ENCODE peak calls at places on chromosomes 3 and 15, in nine cellular contexts. One of them, this sample, is unnamed.

GRCh38 chr15:58438956-58439355 is 7.2 kb downstream of the LIPC start:
- DNase-seq in RWPE1: peak
- DNase-seq in AG10803: peak
- DNase-seq in activated naive CD4-positive, alpha-beta T cell treated with Interleukin-2 at 50 U/mL for 16 hours: peak
- DNase-seq in activated CD4-positive, alpha-beta T cell treated with anti-CD3 and anti-CD28 coated beads, Interleukin-2, amount 10 ng/mL, durations not matched to agents 7 days and 5 days: peak
- DNase-seq in T-helper 9 cell: no peak
- DNase-seq in AG08395: peak
- DNase-seq in caudate nucleus: no peak
- DNase-seq in EL: peak
- DNase-seq in this sample: peak

GRCh38 chr3:48408823-48409281 is 21.0 kb downstream of the PLXNB1 start:
- DNase-seq in RWPE1: no peak
- DNase-seq in AG10803: no peak
- DNase-seq in activated naive CD4-positive, alpha-beta T cell treated with Interleukin-2 at 50 U/mL for 16 hours: peak
- DNase-seq in activated CD4-positive, alpha-beta T cell treated with anti-CD3 and anti-CD28 coated beads, Interleukin-2, amount 10 ng/mL, durations not matched to agents 7 days and 5 days: no peak
- DNase-seq in T-helper 9 cell: no peak
- DNase-seq in AG08395: no peak
- DNase-seq in caudate nucleus: no peak
- DNase-seq in EL: no peak
- DNase-seq in this sample: no peak

GRCh38 chr3:81651139-81651538 is 110.3 kb downstream of the GBE1 start:
- DNase-seq in RWPE1: no peak
- DNase-seq in AG10803: no peak
- DNase-seq in activated naive CD4-positive, alpha-beta T cell treated with Interleukin-2 at 50 U/mL for 16 hours: no peak
- DNase-seq in activated CD4-positive, alpha-beta T cell treated with anti-CD3 and anti-CD28 coated beads, Interleukin-2, amount 10 ng/mL, durations not matched to agents 7 days and 5 days: no peak
- DNase-seq in T-helper 9 cell: no peak
- DNase-seq in AG08395: no peak
- DNase-seq in caudate nucleus: no peak
- DNase-seq in EL: no peak
- DNase-seq in this sample: no peak

GRCh38 chr15:62068787-62069170 is 2.0 kb downstream of the C2CD4A start:
- DNase-seq in RWPE1: no peak
- DNase-seq in AG10803: peak
- DNase-seq in activated naive CD4-positive, alpha-beta T cell treated with Interleukin-2 at 50 U/mL for 16 hours: no peak
- DNase-seq in activated CD4-positive, alpha-beta T cell treated with anti-CD3 and anti-CD28 coated beads, Interleukin-2, amount 10 ng/mL, durations not matched to agents 7 days and 5 days: no peak
- DNase-seq in T-helper 9 cell: no peak
- DNase-seq in AG08395: no peak
- DNase-seq in caudate nucleus: no peak
- DNase-seq in EL: peak
- DNase-seq in this sample: peak

GRCh38 chr3:43870844-43871626 is 180.3 kb downstream of the ABHD5 start:
- DNase-seq in RWPE1: peak
- DNase-seq in AG10803: peak
- DNase-seq in activated naive CD4-positive, alpha-beta T cell treated with Interleukin-2 at 50 U/mL for 16 hours: no peak
- DNase-seq in activated CD4-positive, alpha-beta T cell treated with anti-CD3 and anti-CD28 coated beads, Interleukin-2, amount 10 ng/mL, durations not matched to agents 7 days and 5 days: no peak
- DNase-seq in T-helper 9 cell: no peak
- DNase-seq in AG08395: no peak
- DNase-seq in caudate nucleus: no peak
- DNase-seq in EL: peak
- DNase-seq in this sample: no peak

GRCh38 chr15:61750271-61751084 is 309.8 kb downstream of the VPS13C start:
- DNase-seq in RWPE1: peak
- DNase-seq in AG10803: no peak
- DNase-seq in activated naive CD4-positive, alpha-beta T cell treated with Interleukin-2 at 50 U/mL for 16 hours: no peak
- DNase-seq in activated CD4-positive, alpha-beta T cell treated with anti-CD3 and anti-CD28 coated beads, Interleukin-2, amount 10 ng/mL, durations not matched to agents 7 days and 5 days: no peak
- DNase-seq in T-helper 9 cell: no peak
- DNase-seq in AG08395: no peak
- DNase-seq in caudate nucleus: no peak
- DNase-seq in EL: no peak
- DNase-seq in this sample: no peak

GRCh38 chr15:69285834-69286233 is 12.9 kb upstream of the PAQR5 start:
- DNase-seq in RWPE1: no peak
- DNase-seq in AG10803: no peak
- DNase-seq in activated naive CD4-positive, alpha-beta T cell treated with Interleukin-2 at 50 U/mL for 16 hours: no peak
- DNase-seq in activated CD4-positive, alpha-beta T cell treated with anti-CD3 and anti-CD28 coated beads, Interleukin-2, amount 10 ng/mL, durations not matched to agents 7 days and 5 days: no peak
- DNase-seq in T-helper 9 cell: no peak
- DNase-seq in AG08395: no peak
- DNase-seq in caudate nucleus: no peak
- DNase-seq in EL: no peak
- DNase-seq in this sample: no peak

GRCh38 chr3:15797600-15798303 is at the start of gene ANKRD28:
- DNase-seq in RWPE1: peak
- DNase-seq in AG10803: peak
- DNase-seq in activated naive CD4-positive, alpha-beta T cell treated with Interleukin-2 at 50 U/mL for 16 hours: no peak
- DNase-seq in activated CD4-positive, alpha-beta T cell treated with anti-CD3 and anti-CD28 coated beads, Interleukin-2, amount 10 ng/mL, durations not matched to agents 7 days and 5 days: peak
- DNase-seq in T-helper 9 cell: no peak
- DNase-seq in AG08395: peak
- DNase-seq in caudate nucleus: no peak
- DNase-seq in EL: peak
- DNase-seq in this sample: peak

GRCh38 chr3:156264771-156265170 is 144.4 kb downstream of the KCNAB1 start:
- DNase-seq in RWPE1: no peak
- DNase-seq in AG10803: peak
- DNase-seq in activated naive CD4-positive, alpha-beta T cell treated with Interleukin-2 at 50 U/mL for 16 hours: no peak
- DNase-seq in activated CD4-positive, alpha-beta T cell treated with anti-CD3 and anti-CD28 coated beads, Interleukin-2, amount 10 ng/mL, durations not matched to agents 7 days and 5 days: no peak
- DNase-seq in T-helper 9 cell: no peak
- DNase-seq in AG08395: no peak
- DNase-seq in caudate nucleus: no peak
- DNase-seq in EL: peak
- DNase-seq in this sample: no peak

GRCh38 chr15:58260911-58261267 is 122.7 kb downstream of the AQP9 start:
- DNase-seq in RWPE1: peak
- DNase-seq in AG10803: peak
- DNase-seq in activated naive CD4-positive, alpha-beta T cell treated with Interleukin-2 at 50 U/mL for 16 hours: no peak
- DNase-seq in activated CD4-positive, alpha-beta T cell treated with anti-CD3 and anti-CD28 coated beads, Interleukin-2, amount 10 ng/mL, durations not matched to agents 7 days and 5 days: no peak
- DNase-seq in T-helper 9 cell: no peak
- DNase-seq in AG08395: peak
- DNase-seq in caudate nucleus: no peak
- DNase-seq in EL: peak
- DNase-seq in this sample: no peak

GRCh38 chr3:13829311-13829710 is 50.6 kb downstream of the WNT7A start:
- DNase-seq in RWPE1: no peak
- DNase-seq in AG10803: no peak
- DNase-seq in activated naive CD4-positive, alpha-beta T cell treated with Interleukin-2 at 50 U/mL for 16 hours: no peak
- DNase-seq in activated CD4-positive, alpha-beta T cell treated with anti-CD3 and anti-CD28 coated beads, Interleukin-2, amount 10 ng/mL, durations not matched to agents 7 days and 5 days: no peak
- DNase-seq in T-helper 9 cell: no peak
- DNase-seq in AG08395: no peak
- DNase-seq in caudate nucleus: no peak
- DNase-seq in EL: no peak
- DNase-seq in this sample: no peak

GRCh38 chr3:58021962-58022361 is 13.7 kb downstream of the FLNB start:
- DNase-seq in RWPE1: no peak
- DNase-seq in AG10803: no peak
- DNase-seq in activated naive CD4-positive, alpha-beta T cell treated with Interleukin-2 at 50 U/mL for 16 hours: no peak
- DNase-seq in activated CD4-positive, alpha-beta T cell treated with anti-CD3 and anti-CD28 coated beads, Interleukin-2, amount 10 ng/mL, durations not matched to agents 7 days and 5 days: no peak
- DNase-seq in T-helper 9 cell: no peak
- DNase-seq in AG08395: no peak
- DNase-seq in caudate nucleus: no peak
- DNase-seq in EL: no peak
- DNase-seq in this sample: no peak

GRCh38 chr3:195714380-195715011 is 6.3 kb upstream of the MUC20 start:
- DNase-seq in RWPE1: no peak
- DNase-seq in AG10803: peak
- DNase-seq in activated naive CD4-positive, alpha-beta T cell treated with Interleukin-2 at 50 U/mL for 16 hours: no peak
- DNase-seq in activated CD4-positive, alpha-beta T cell treated with anti-CD3 and anti-CD28 coated beads, Interleukin-2, amount 10 ng/mL, durations not matched to agents 7 days and 5 days: no peak
- DNase-seq in T-helper 9 cell: no peak
- DNase-seq in AG08395: no peak
- DNase-seq in caudate nucleus: no peak
- DNase-seq in EL: no peak
- DNase-seq in this sample: no peak

GRCh38 chr15:92524161-92524560 is 130.5 kb downstream of the ST8SIA2 start:
- DNase-seq in RWPE1: no peak
- DNase-seq in AG10803: no peak
- DNase-seq in activated naive CD4-positive, alpha-beta T cell treated with Interleukin-2 at 50 U/mL for 16 hours: no peak
- DNase-seq in activated CD4-positive, alpha-beta T cell treated with anti-CD3 and anti-CD28 coated beads, Interleukin-2, amount 10 ng/mL, durations not matched to agents 7 days and 5 days: no peak
- DNase-seq in T-helper 9 cell: no peak
- DNase-seq in AG08395: no peak
- DNase-seq in caudate nucleus: no peak
- DNase-seq in EL: no peak
- DNase-seq in this sample: no peak

GRCh38 chr3:179973024-179973423 is 63.7 kb downstream of the PEX5L start:
- DNase-seq in RWPE1: no peak
- DNase-seq in AG10803: no peak
- DNase-seq in activated naive CD4-positive, alpha-beta T cell treated with Interleukin-2 at 50 U/mL for 16 hours: no peak
- DNase-seq in activated CD4-positive, alpha-beta T cell treated with anti-CD3 and anti-CD28 coated beads, Interleukin-2, amount 10 ng/mL, durations not matched to agents 7 days and 5 days: no peak
- DNase-seq in T-helper 9 cell: no peak
- DNase-seq in AG08395: no peak
- DNase-seq in caudate nucleus: no peak
- DNase-seq in EL: no peak
- DNase-seq in this sample: no peak

GRCh38 chr3:126434264-126434590 is 39.5 kb downstream of the CFAP100 start:
- DNase-seq in RWPE1: no peak
- DNase-seq in AG10803: no peak
- DNase-seq in activated naive CD4-positive, alpha-beta T cell treated with Interleukin-2 at 50 U/mL for 16 hours: no peak
- DNase-seq in activated CD4-positive, alpha-beta T cell treated with anti-CD3 and anti-CD28 coated beads, Interleukin-2, amount 10 ng/mL, durations not matched to agents 7 days and 5 days: no peak
- DNase-seq in T-helper 9 cell: no peak
- DNase-seq in AG08395: no peak
- DNase-seq in caudate nucleus: no peak
- DNase-seq in EL: no peak
- DNase-seq in this sample: no peak

GRCh38 chr3:129563850-129564535 is 21.0 kb downstream of the H1-8 start:
- DNase-seq in RWPE1: no peak
- DNase-seq in AG10803: no peak
- DNase-seq in activated naive CD4-positive, alpha-beta T cell treated with Interleukin-2 at 50 U/mL for 16 hours: no peak
- DNase-seq in activated CD4-positive, alpha-beta T cell treated with anti-CD3 and anti-CD28 coated beads, Interleukin-2, amount 10 ng/mL, durations not matched to agents 7 days and 5 days: no peak
- DNase-seq in T-helper 9 cell: no peak
- DNase-seq in AG08395: no peak
- DNase-seq in caudate nucleus: no peak
- DNase-seq in EL: no peak
- DNase-seq in this sample: no peak

GRCh38 chr15:59501531-59502113 is 63.6 kb downstream of the FAM81A start:
- DNase-seq in RWPE1: peak
- DNase-seq in AG10803: peak
- DNase-seq in activated naive CD4-positive, alpha-beta T cell treated with Interleukin-2 at 50 U/mL for 16 hours: no peak
- DNase-seq in activated CD4-positive, alpha-beta T cell treated with anti-CD3 and anti-CD28 coated beads, Interleukin-2, amount 10 ng/mL, durations not matched to agents 7 days and 5 days: no peak
- DNase-seq in T-helper 9 cell: no peak
- DNase-seq in AG08395: peak
- DNase-seq in caudate nucleus: no peak
- DNase-seq in EL: peak
- DNase-seq in this sample: peak

GRCh38 chr3:77254967-77255831 is 215.3 kb downstream of the ROBO2 start:
- DNase-seq in RWPE1: peak
- DNase-seq in AG10803: peak
- DNase-seq in activated naive CD4-positive, alpha-beta T cell treated with Interleukin-2 at 50 U/mL for 16 hours: no peak
- DNase-seq in activated CD4-positive, alpha-beta T cell treated with anti-CD3 and anti-CD28 coated beads, Interleukin-2, amount 10 ng/mL, durations not matched to agents 7 days and 5 days: peak
- DNase-seq in T-helper 9 cell: no peak
- DNase-seq in AG08395: peak
- DNase-seq in caudate nucleus: no peak
- DNase-seq in EL: peak
- DNase-seq in this sample: peak

GRCh38 chr3:10955694-10956453 is 36.7 kb upstream of the SLC6A1 start:
- DNase-seq in RWPE1: no peak
- DNase-seq in AG10803: no peak
- DNase-seq in activated naive CD4-positive, alpha-beta T cell treated with Interleukin-2 at 50 U/mL for 16 hours: no peak
- DNase-seq in activated CD4-positive, alpha-beta T cell treated with anti-CD3 and anti-CD28 coated beads, Interleukin-2, amount 10 ng/mL, durations not matched to agents 7 days and 5 days: no peak
- DNase-seq in T-helper 9 cell: no peak
- DNase-seq in AG08395: no peak
- DNase-seq in caudate nucleus: no peak
- DNase-seq in EL: no peak
- DNase-seq in this sample: peak

GRCh38 chr15:101068961-101069734 is 150.0 kb downstream of the LRRK1 start:
- DNase-seq in RWPE1: peak
- DNase-seq in AG10803: peak
- DNase-seq in activated naive CD4-positive, alpha-beta T cell treated with Interleukin-2 at 50 U/mL for 16 hours: no peak
- DNase-seq in activated CD4-positive, alpha-beta T cell treated with anti-CD3 and anti-CD28 coated beads, Interleukin-2, amount 10 ng/mL, durations not matched to agents 7 days and 5 days: no peak
- DNase-seq in T-helper 9 cell: no peak
- DNase-seq in AG08395: peak
- DNase-seq in caudate nucleus: no peak
- DNase-seq in EL: peak
- DNase-seq in this sample: peak

GRCh38 chr3:186882125-186882524 is 39.6 kb downstream of the ADIPOQ start:
- DNase-seq in RWPE1: no peak
- DNase-seq in AG10803: no peak
- DNase-seq in activated naive CD4-positive, alpha-beta T cell treated with Interleukin-2 at 50 U/mL for 16 hours: no peak
- DNase-seq in activated CD4-positive, alpha-beta T cell treated with anti-CD3 and anti-CD28 coated beads, Interleukin-2, amount 10 ng/mL, durations not matched to agents 7 days and 5 days: no peak
- DNase-seq in T-helper 9 cell: no peak
- DNase-seq in AG08395: no peak
- DNase-seq in caudate nucleus: no peak
- DNase-seq in EL: peak
- DNase-seq in this sample: no peak

GRCh38 chr15:96254168-96254567 is 76.3 kb upstream of the NR2F2 start:
- DNase-seq in RWPE1: no peak
- DNase-seq in AG10803: peak
- DNase-seq in activated naive CD4-positive, alpha-beta T cell treated with Interleukin-2 at 50 U/mL for 16 hours: no peak
- DNase-seq in activated CD4-positive, alpha-beta T cell treated with anti-CD3 and anti-CD28 coated beads, Interleukin-2, amount 10 ng/mL, durations not matched to agents 7 days and 5 days: no peak
- DNase-seq in T-helper 9 cell: no peak
- DNase-seq in AG08395: no peak
- DNase-seq in caudate nucleus: no peak
- DNase-seq in EL: no peak
- DNase-seq in this sample: no peak

GRCh38 chr15:91216000-91216399 is 115.9 kb downstream of the SV2B start:
- DNase-seq in RWPE1: no peak
- DNase-seq in AG10803: no peak
- DNase-seq in activated naive CD4-positive, alpha-beta T cell treated with Interleukin-2 at 50 U/mL for 16 hours: no peak
- DNase-seq in activated CD4-positive, alpha-beta T cell treated with anti-CD3 and anti-CD28 coated beads, Interleukin-2, amount 10 ng/mL, durations not matched to agents 7 days and 5 days: no peak
- DNase-seq in T-helper 9 cell: no peak
- DNase-seq in AG08395: no peak
- DNase-seq in caudate nucleus: no peak
- DNase-seq in EL: no peak
- DNase-seq in this sample: no peak

GRCh38 chr3:66378256-66378655 is 122.6 kb downstream of the LRIG1 start:
- DNase-seq in RWPE1: no peak
- DNase-seq in AG10803: no peak
- DNase-seq in activated naive CD4-positive, alpha-beta T cell treated with Interleukin-2 at 50 U/mL for 16 hours: peak
- DNase-seq in activated CD4-positive, alpha-beta T cell treated with anti-CD3 and anti-CD28 coated beads, Interleukin-2, amount 10 ng/mL, durations not matched to agents 7 days and 5 days: peak
- DNase-seq in T-helper 9 cell: peak
- DNase-seq in AG08395: no peak
- DNase-seq in caudate nucleus: no peak
- DNase-seq in EL: peak
- DNase-seq in this sample: no peak

GRCh38 chr3:72664576-72664975 is 183.7 kb downstream of the SHQ1 start:
- DNase-seq in RWPE1: no peak
- DNase-seq in AG10803: peak
- DNase-seq in activated naive CD4-positive, alpha-beta T cell treated with Interleukin-2 at 50 U/mL for 16 hours: no peak
- DNase-seq in activated CD4-positive, alpha-beta T cell treated with anti-CD3 and anti-CD28 coated beads, Interleukin-2, amount 10 ng/mL, durations not matched to agents 7 days and 5 days: no peak
- DNase-seq in T-helper 9 cell: no peak
- DNase-seq in AG08395: no peak
- DNase-seq in caudate nucleus: no peak
- DNase-seq in EL: no peak
- DNase-seq in this sample: no peak

GRCh38 chr3:62169871-62170660 is 203.3 kb downstream of the FEZF2 start:
- DNase-seq in RWPE1: no peak
- DNase-seq in AG10803: peak
- DNase-seq in activated naive CD4-positive, alpha-beta T cell treated with Interleukin-2 at 50 U/mL for 16 hours: no peak
- DNase-seq in activated CD4-positive, alpha-beta T cell treated with anti-CD3 and anti-CD28 coated beads, Interleukin-2, amount 10 ng/mL, durations not matched to agents 7 days and 5 days: no peak
- DNase-seq in T-helper 9 cell: no peak
- DNase-seq in AG08395: peak
- DNase-seq in caudate nucleus: no peak
- DNase-seq in EL: peak
- DNase-seq in this sample: peak